ENCODE peak calls at places on chromosomes 4 and X, in nine cellular contexts. One of them, this sample, is unnamed.

GRCh38 chrX:136780738-136781137 is at the start of gene ARHGEF6:
- DNase-seq in foreskin fibroblast: peak
- DNase-seq in cardiac muscle cell: no peak
- DNase-seq in astrocyte of the spinal cord: no peak
- DNase-seq in GM20000: no peak
- DNase-seq in stomach: no peak
- DNase-seq in lower lobe of right lung: no peak
- DNase-seq in BE2C: peak
- DNase-seq in thoracic aorta: no peak
- DNase-seq in this sample: no peak

GRCh38 chrX:22378296-22378695 is 105.6 kb downstream of the CBLL2 start:
- DNase-seq in GM20000: no peak
- DNase-seq in BE2C: no peak
- DNase-seq in lower lobe of right lung: no peak
- DNase-seq in cardiac muscle cell: no peak
- DNase-seq in thoracic aorta: no peak
- DNase-seq in stomach: no peak
- DNase-seq in astrocyte of the spinal cord: no peak
- DNase-seq in foreskin fibroblast: no peak
- DNase-seq in this sample: no peak

GRCh38 chrX:132474522-132474921 is 14.3 kb downstream of the MBNL3 start:
- DNase-seq in GM20000: no peak
- DNase-seq in stomach: no peak
- DNase-seq in BE2C: no peak
- DNase-seq in cardiac muscle cell: no peak
- DNase-seq in astrocyte of the spinal cord: no peak
- DNase-seq in foreskin fibroblast: no peak
- DNase-seq in lower lobe of right lung: no peak
- DNase-seq in thoracic aorta: no peak
- DNase-seq in this sample: no peak

GRCh38 chr4:63580796-63581475 is 828.3 kb downstream of the TECRL start:
- DNase-seq in BE2C: no peak
- DNase-seq in foreskin fibroblast: peak
- DNase-seq in astrocyte of the spinal cord: no peak
- DNase-seq in lower lobe of right lung: no peak
- DNase-seq in cardiac muscle cell: no peak
- DNase-seq in stomach: no peak
- DNase-seq in GM20000: no peak
- DNase-seq in thoracic aorta: no peak
- DNase-seq in this sample: no peak

GRCh38 chrX:136076942-136077341 is 70.4 kb upstream of the FHL1 start:
- DNase-seq in GM20000: no peak
- DNase-seq in stomach: no peak
- DNase-seq in lower lobe of right lung: no peak
- DNase-seq in thoracic aorta: no peak
- DNase-seq in BE2C: no peak
- DNase-seq in cardiac muscle cell: no peak
- DNase-seq in foreskin fibroblast: no peak
- DNase-seq in astrocyte of the spinal cord: no peak
- DNase-seq in this sample: no peak

GRCh38 chrX:1224954-1225353 is 12.5 kb upstream of the CRLF2 start:
- DNase-seq in thoracic aorta: no peak
- DNase-seq in cardiac muscle cell: no peak
- DNase-seq in astrocyte of the spinal cord: no peak
- DNase-seq in BE2C: no peak
- DNase-seq in foreskin fibroblast: no peak
- DNase-seq in stomach: no peak
- DNase-seq in lower lobe of right lung: no peak
- DNase-seq in GM20000: peak
- DNase-seq in this sample: no peak

GRCh38 chr4:140047017-140047640 is 106.9 kb downstream of the MAML3 start:
- DNase-seq in thoracic aorta: peak
- DNase-seq in astrocyte of the spinal cord: peak
- DNase-seq in foreskin fibroblast: no peak
- DNase-seq in cardiac muscle cell: peak
- DNase-seq in BE2C: no peak
- DNase-seq in GM20000: no peak
- DNase-seq in stomach: peak
- DNase-seq in lower lobe of right lung: no peak
- DNase-seq in this sample: no peak

GRCh38 chr4:172691552-172691951 is 477.1 kb upstream of the GALNT7 start:
- DNase-seq in lower lobe of right lung: no peak
- DNase-seq in foreskin fibroblast: no peak
- DNase-seq in stomach: no peak
- DNase-seq in cardiac muscle cell: no peak
- DNase-seq in BE2C: no peak
- DNase-seq in thoracic aorta: no peak
- DNase-seq in GM20000: no peak
- DNase-seq in astrocyte of the spinal cord: no peak
- DNase-seq in this sample: no peak

GRCh38 chrX:8743126-8743732 is 11.3 kb upstream of the ANOS1 start:
- DNase-seq in foreskin fibroblast: peak
- DNase-seq in stomach: peak
- DNase-seq in BE2C: peak
- DNase-seq in lower lobe of right lung: peak
- DNase-seq in GM20000: peak
- DNase-seq in cardiac muscle cell: peak
- DNase-seq in thoracic aorta: no peak
- DNase-seq in astrocyte of the spinal cord: no peak
- DNase-seq in this sample: peak

GRCh38 chr4:61462451-61463326 is 262.6 kb downstream of the ADGRL3 start:
- DNase-seq in GM20000: no peak
- DNase-seq in lower lobe of right lung: no peak
- DNase-seq in stomach: peak
- DNase-seq in BE2C: no peak
- DNase-seq in astrocyte of the spinal cord: peak
- DNase-seq in thoracic aorta: no peak
- DNase-seq in foreskin fibroblast: peak
- DNase-seq in cardiac muscle cell: peak
- DNase-seq in this sample: no peak

GRCh38 chr4:37889849-37890500 is 909 bp upstream of the TBC1D1 start:
- DNase-seq in foreskin fibroblast: peak
- DNase-seq in GM20000: no peak
- DNase-seq in stomach: no peak
- DNase-seq in astrocyte of the spinal cord: no peak
- DNase-seq in thoracic aorta: no peak
- DNase-seq in BE2C: no peak
- DNase-seq in cardiac muscle cell: peak
- DNase-seq in lower lobe of right lung: no peak
- DNase-seq in this sample: no peak

GRCh38 chrX:13432776-13433605 is 113.1 kb upstream of the ATXN3L start:
- DNase-seq in GM20000: no peak
- DNase-seq in BE2C: no peak
- DNase-seq in lower lobe of right lung: no peak
- DNase-seq in foreskin fibroblast: peak
- DNase-seq in stomach: no peak
- DNase-seq in cardiac muscle cell: peak
- DNase-seq in astrocyte of the spinal cord: peak
- DNase-seq in thoracic aorta: no peak
- DNase-seq in this sample: no peak

GRCh38 chrX:144219035-144219434 is 335.2 kb downstream of the UBE2NL start:
- DNase-seq in GM20000: no peak
- DNase-seq in astrocyte of the spinal cord: no peak
- DNase-seq in foreskin fibroblast: peak
- DNase-seq in stomach: peak
- DNase-seq in BE2C: no peak
- DNase-seq in thoracic aorta: no peak
- DNase-seq in cardiac muscle cell: peak
- DNase-seq in lower lobe of right lung: peak
- DNase-seq in this sample: no peak

GRCh38 chr4:3708611-3709010 is 57.6 kb upstream of the ADRA2C start:
- DNase-seq in thoracic aorta: no peak
- DNase-seq in cardiac muscle cell: no peak
- DNase-seq in stomach: no peak
- DNase-seq in BE2C: no peak
- DNase-seq in foreskin fibroblast: no peak
- DNase-seq in GM20000: no peak
- DNase-seq in astrocyte of the spinal cord: no peak
- DNase-seq in lower lobe of right lung: peak
- DNase-seq in this sample: no peak

GRCh38 chr4:71553605-71554004 is 214.8 kb downstream of the SLC4A4 start:
- DNase-seq in GM20000: peak
- DNase-seq in lower lobe of right lung: no peak
- DNase-seq in astrocyte of the spinal cord: peak
- DNase-seq in stomach: no peak
- DNase-seq in thoracic aorta: no peak
- DNase-seq in foreskin fibroblast: peak
- DNase-seq in cardiac muscle cell: peak
- DNase-seq in BE2C: no peak
- DNase-seq in this sample: no peak

GRCh38 chr4:3494501-3494900 is 31.4 kb downstream of the DOK7 start:
- DNase-seq in GM20000: no peak
- DNase-seq in stomach: no peak
- DNase-seq in lower lobe of right lung: no peak
- DNase-seq in BE2C: no peak
- DNase-seq in astrocyte of the spinal cord: no peak
- DNase-seq in thoracic aorta: no peak
- DNase-seq in foreskin fibroblast: no peak
- DNase-seq in cardiac muscle cell: no peak
- DNase-seq in this sample: no peak

GRCh38 chrX:86263526-86263925 is 115.3 kb downstream of the DACH2 start:
- DNase-seq in foreskin fibroblast: no peak
- DNase-seq in BE2C: no peak
- DNase-seq in thoracic aorta: no peak
- DNase-seq in cardiac muscle cell: no peak
- DNase-seq in lower lobe of right lung: no peak
- DNase-seq in stomach: no peak
- DNase-seq in astrocyte of the spinal cord: no peak
- DNase-seq in GM20000: no peak
- DNase-seq in this sample: no peak

GRCh38 chrX:108584617-108585211 is 145.1 kb downstream of the COL4A5 start:
- DNase-seq in astrocyte of the spinal cord: no peak
- DNase-seq in BE2C: peak
- DNase-seq in foreskin fibroblast: peak
- DNase-seq in thoracic aorta: no peak
- DNase-seq in cardiac muscle cell: peak
- DNase-seq in stomach: no peak
- DNase-seq in lower lobe of right lung: no peak
- DNase-seq in GM20000: no peak
- DNase-seq in this sample: peak

GRCh38 chrX:46710927-46711623 is 47.8 kb downstream of the SLC9A7 start:
- DNase-seq in foreskin fibroblast: no peak
- DNase-seq in lower lobe of right lung: no peak
- DNase-seq in thoracic aorta: no peak
- DNase-seq in astrocyte of the spinal cord: no peak
- DNase-seq in cardiac muscle cell: no peak
- DNase-seq in GM20000: no peak
- DNase-seq in BE2C: no peak
- DNase-seq in stomach: no peak
- DNase-seq in this sample: no peak

DNA sequence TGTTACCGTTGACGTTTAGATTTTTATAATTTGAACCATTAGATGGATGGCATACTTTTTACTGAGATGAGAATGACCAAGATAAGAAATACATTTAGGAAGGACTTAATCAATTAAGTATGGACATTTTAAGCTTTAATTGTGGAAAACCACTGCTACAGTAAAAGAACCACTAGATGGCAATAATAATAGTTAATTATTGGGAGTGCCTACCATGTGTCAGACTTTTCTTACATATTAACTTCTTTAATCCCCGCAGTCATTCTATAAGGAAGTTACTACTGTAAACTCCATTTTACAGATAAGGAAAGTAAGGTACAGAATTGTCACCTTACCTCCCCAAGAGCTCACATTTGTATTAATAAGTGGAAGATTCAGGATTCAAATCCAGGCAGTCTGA is 48.5 kb upstream of the MYOZ2 start:
- DNase-seq in lower lobe of right lung: no peak
- DNase-seq in cardiac muscle cell: peak
- DNase-seq in thoracic aorta: no peak
- DNase-seq in GM20000: no peak
- DNase-seq in astrocyte of the spinal cord: peak
- DNase-seq in stomach: no peak
- DNase-seq in BE2C: no peak
- DNase-seq in foreskin fibroblast: peak
- DNase-seq in this sample: no peak
- TF ChIP-seq CTCF in lower lobe of right lung: peak
- TF ChIP-seq CTCF in cardiac muscle cell: peak
- TF ChIP-seq CTCF in thoracic aorta: no peak
- TF ChIP-seq CTCF in GM20000: no peak
- TF ChIP-seq CTCF in astrocyte of the spinal cord: peak
- TF ChIP-seq CTCF in stomach: no peak
- TF ChIP-seq CTCF in BE2C: peak
- TF ChIP-seq CTCF in foreskin fibroblast: peak
- TF ChIP-seq CTCF in this sample: no peak

DNA sequence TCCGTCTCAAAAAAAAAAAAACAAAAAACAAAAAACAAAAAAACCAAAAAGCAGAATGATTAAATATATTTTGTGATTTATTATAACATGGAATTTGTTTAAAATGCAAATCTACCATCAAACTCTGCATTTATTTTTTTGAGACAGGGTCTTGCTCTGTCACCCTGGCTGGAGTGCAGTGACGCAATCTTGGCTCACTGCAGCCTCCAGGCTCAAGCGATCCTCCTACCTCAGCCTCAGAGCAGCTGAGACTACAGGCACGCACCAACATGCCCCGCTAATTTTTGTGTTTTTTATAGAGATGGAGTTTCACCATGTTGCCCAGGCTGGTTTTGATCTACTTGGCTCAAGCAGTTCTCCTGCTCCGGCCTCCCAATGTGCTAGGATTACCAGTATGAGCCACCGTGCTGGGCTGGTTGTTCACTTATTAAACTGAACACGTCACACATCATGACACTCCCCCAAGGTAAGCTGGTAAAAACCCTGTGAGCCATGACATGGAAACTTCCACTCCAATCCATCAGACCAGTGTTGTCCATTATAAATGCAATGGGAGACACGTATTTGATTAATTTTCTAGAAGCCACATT is 45.7 kb downstream of the RBM47 start:
- DNase-seq in stomach: no peak
- DNase-seq in lower lobe of right lung: no peak
- DNase-seq in BE2C: no peak
- DNase-seq in cardiac muscle cell: no peak
- DNase-seq in thoracic aorta: no peak
- DNase-seq in foreskin fibroblast: no peak
- DNase-seq in GM20000: no peak
- DNase-seq in astrocyte of the spinal cord: no peak
- DNase-seq in this sample: no peak
- TF ChIP-seq CTCF in stomach: no peak
- TF ChIP-seq CTCF in lower lobe of right lung: no peak
- TF ChIP-seq CTCF in BE2C: no peak
- TF ChIP-seq CTCF in cardiac muscle cell: no peak
- TF ChIP-seq CTCF in thoracic aorta: no peak
- TF ChIP-seq CTCF in foreskin fibroblast: no peak
- TF ChIP-seq CTCF in GM20000: no peak
- TF ChIP-seq CTCF in astrocyte of the spinal cord: no peak
- TF ChIP-seq CTCF in this sample: no peak

GRCh38 chrX:40299028-40299479 is 201.3 kb upstream of the BCOR start:
- DNase-seq in BE2C: no peak
- DNase-seq in stomach: no peak
- DNase-seq in thoracic aorta: no peak
- DNase-seq in foreskin fibroblast: peak
- DNase-seq in astrocyte of the spinal cord: no peak
- DNase-seq in cardiac muscle cell: peak
- DNase-seq in lower lobe of right lung: no peak
- DNase-seq in GM20000: no peak
- DNase-seq in this sample: peak
- TF ChIP-seq CTCF in BE2C: peak
- TF ChIP-seq CTCF in stomach: no peak
- TF ChIP-seq CTCF in thoracic aorta: no peak
- TF ChIP-seq CTCF in foreskin fibroblast: peak
- TF ChIP-seq CTCF in astrocyte of the spinal cord: peak
- TF ChIP-seq CTCF in cardiac muscle cell: peak
- TF ChIP-seq CTCF in lower lobe of right lung: no peak
- TF ChIP-seq CTCF in GM20000: no peak
- TF ChIP-seq CTCF in this sample: peak

GRCh38 chrX:38474543-38474942 is 86.8 kb upstream of the TSPAN7 start:
- DNase-seq in astrocyte of the spinal cord: no peak
- DNase-seq in cardiac muscle cell: no peak
- DNase-seq in foreskin fibroblast: no peak
- DNase-seq in lower lobe of right lung: no peak
- DNase-seq in GM20000: no peak
- DNase-seq in stomach: no peak
- DNase-seq in thoracic aorta: no peak
- DNase-seq in BE2C: no peak
- DNase-seq in this sample: no peak
- TF ChIP-seq CTCF in astrocyte of the spinal cord: no peak
- TF ChIP-seq CTCF in cardiac muscle cell: no peak
- TF ChIP-seq CTCF in foreskin fibroblast: no peak
- TF ChIP-seq CTCF in lower lobe of right lung: no peak
- TF ChIP-seq CTCF in GM20000: no peak
- TF ChIP-seq CTCF in stomach: no peak
- TF ChIP-seq CTCF in thoracic aorta: no peak
- TF ChIP-seq CTCF in BE2C: no peak
- TF ChIP-seq CTCF in this sample: no peak